ENCODE peak calls at places on chromosomes 12 and 14, in four cellular contexts. One of them, this sample, is unnamed.

GRCh38 chr12:14810953-14811483 is 3.0 kb downstream of the SMCO3 start:
- DNase-seq in HepG2: peak
- DNase-seq in GM12878: no peak
- DNase-seq in H1: no peak
- DNase-seq in this sample: peak

GRCh38 chr14:105251920-105252319 is 3.6 kb downstream of the BTBD6 start:
- DNase-seq in H1: no peak
- DNase-seq in GM12878: no peak
- DNase-seq in HepG2: no peak
- DNase-seq in this sample: no peak

GRCh38 chr12:68007466-68007865 is 18.2 kb downstream of the IFNG-AS1 start:
- DNase-seq in HepG2: no peak
- DNase-seq in H1: no peak
- DNase-seq in GM12878: no peak
- DNase-seq in this sample: no peak

GRCh38 chr12:62760779-62761178 is 174.2 kb downstream of the PPM1H start:
- DNase-seq in H1: no peak
- DNase-seq in GM12878: no peak
- DNase-seq in HepG2: peak
- DNase-seq in this sample: peak

GRCh38 chr12:14993537-14994266 is 20.9 kb downstream of the PDE6H start:
- DNase-seq in GM12878: no peak
- DNase-seq in HepG2: no peak
- DNase-seq in H1: no peak
- DNase-seq in this sample: no peak

GRCh38 chr12:124901003-124901402 is 13.4 kb downstream of the UBC start:
- DNase-seq in GM12878: no peak
- DNase-seq in HepG2: no peak
- DNase-seq in H1: no peak
- DNase-seq in this sample: no peak

GRCh38 chr12:77354766-77355362 is 289.5 kb upstream of the E2F7 start:
- DNase-seq in GM12878: no peak
- DNase-seq in H1: no peak
- DNase-seq in HepG2: no peak
- DNase-seq in this sample: no peak

GRCh38 chr12:108099085-108099484 is 30.0 kb upstream of the WSCD2 start:
- DNase-seq in GM12878: no peak
- DNase-seq in H1: no peak
- DNase-seq in HepG2: no peak
- DNase-seq in this sample: no peak

GRCh38 chr14:74085828-74086227 is 1.1 kb downstream of the LIN52 start:
- DNase-seq in H1: no peak
- DNase-seq in GM12878: peak
- DNase-seq in HepG2: no peak
- DNase-seq in this sample: no peak

GRCh38 chr12:30599631-30600030 is 96.0 kb downstream of the IPO8 start:
- DNase-seq in HepG2: peak
- DNase-seq in GM12878: no peak
- DNase-seq in H1: no peak
- DNase-seq in this sample: no peak

GRCh38 chr12:124764451-124764850 is 99.2 kb downstream of the SCARB1 start:
- DNase-seq in HepG2: no peak
- DNase-seq in H1: no peak
- DNase-seq in GM12878: no peak
- DNase-seq in this sample: peak

GRCh38 chr12:54385251-54385914 is 850 bp upstream of the ZNF385A start:
- DNase-seq in H1: no peak
- DNase-seq in HepG2: no peak
- DNase-seq in GM12878: no peak
- DNase-seq in this sample: no peak
- TF ChIP-seq CREB1 in H1: no peak
- TF ChIP-seq CREB1 in HepG2: no peak
- TF ChIP-seq CREB1 in GM12878: no peak
- TF ChIP-seq CREB1 in this sample: no peak

GRCh38 chr14:36420288-36420687 is 99.7 kb downstream of the NKX2-1 start:
- DNase-seq in HepG2: no peak
- DNase-seq in H1: no peak
- DNase-seq in GM12878: no peak
- DNase-seq in this sample: no peak
- TF ChIP-seq TAF1 in HepG2: no peak
- TF ChIP-seq TAF1 in H1: no peak
- TF ChIP-seq TAF1 in GM12878: no peak
- TF ChIP-seq TAF1 in this sample: no peak

DNA sequence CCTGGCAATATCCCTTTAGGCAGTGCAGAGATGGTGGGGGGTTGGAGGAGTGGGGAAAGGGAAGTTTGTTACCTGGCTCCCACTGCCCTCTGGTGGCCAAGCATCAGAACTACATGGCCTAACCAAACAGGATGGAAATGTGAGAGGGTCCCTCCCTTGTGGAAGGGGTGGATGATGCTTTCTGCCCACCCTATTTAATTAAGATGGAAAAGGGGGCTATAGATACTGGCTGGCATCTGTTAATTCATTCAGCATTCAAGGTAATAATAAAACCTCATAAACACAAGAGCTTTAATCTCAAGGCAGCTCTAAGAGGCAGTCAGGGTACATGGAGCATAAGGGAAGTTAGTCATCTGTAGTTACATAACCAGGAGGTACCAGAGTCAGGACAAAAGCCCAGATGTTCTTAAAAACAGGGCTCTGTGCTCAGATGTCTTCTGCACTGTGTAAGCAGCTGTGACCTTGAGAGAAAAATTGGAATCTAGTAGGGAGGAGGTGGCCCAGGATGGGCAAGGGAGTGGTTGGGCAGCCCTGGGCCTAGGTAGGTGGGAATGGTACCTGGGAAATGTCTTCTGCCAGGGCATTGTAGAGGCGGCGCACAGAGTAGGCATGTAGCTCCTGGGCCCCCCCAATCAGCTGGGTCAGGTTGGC is 4.6 kb downstream of the AP1G2 start:
- DNase-seq in HepG2: peak
- DNase-seq in GM12878: no peak
- DNase-seq in H1: no peak
- DNase-seq in this sample: peak
- TF ChIP-seq CREB1 in HepG2: no peak
- TF ChIP-seq CREB1 in GM12878: peak
- TF ChIP-seq CREB1 in H1: no peak
- TF ChIP-seq CREB1 in this sample: no peak

GRCh38 chr12:29517265-29517664 is 19.8 kb upstream of the OVCH1 start:
- DNase-seq in H1: no peak
- DNase-seq in HepG2: no peak
- DNase-seq in GM12878: no peak
- DNase-seq in this sample: no peak
- TF ChIP-seq TAF1 in H1: no peak
- TF ChIP-seq TAF1 in HepG2: no peak
- TF ChIP-seq TAF1 in GM12878: no peak
- TF ChIP-seq TAF1 in this sample: no peak

DNA sequence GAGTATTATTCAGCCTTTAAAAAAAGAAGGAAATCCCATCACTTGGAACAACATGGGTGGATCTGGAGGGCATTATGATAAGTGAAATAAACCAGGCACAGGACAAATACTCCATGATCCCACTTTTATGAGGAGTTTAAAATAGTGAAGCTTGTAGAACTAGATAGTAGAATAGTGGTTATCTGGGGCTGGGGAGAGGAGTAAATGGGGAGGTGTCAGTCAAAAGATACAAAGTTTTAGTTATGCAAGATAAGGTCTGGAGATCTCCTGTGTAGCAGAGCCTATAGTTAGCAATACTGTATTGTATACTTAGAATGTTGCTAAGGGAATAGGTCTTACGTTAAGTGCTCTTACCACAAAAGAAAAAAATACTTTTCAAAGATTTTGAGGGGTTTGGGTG is 64.9 kb downstream of the RIC8B start:
- DNase-seq in GM12878: no peak
- DNase-seq in H1: no peak
- DNase-seq in HepG2: no peak
- DNase-seq in this sample: peak
- TF ChIP-seq CREB1 in GM12878: no peak
- TF ChIP-seq CREB1 in H1: no peak
- TF ChIP-seq CREB1 in HepG2: no peak
- TF ChIP-seq CREB1 in this sample: no peak

GRCh38 chr12:3834774-3835173 is 38.4 kb downstream of the PARP11 start:
- DNase-seq in HepG2: peak
- DNase-seq in H1: no peak
- DNase-seq in GM12878: no peak
- DNase-seq in this sample: no peak

GRCh38 chr12:3836641-3837040 is 36.6 kb downstream of the PARP11 start:
- DNase-seq in H1: no peak
- DNase-seq in HepG2: no peak
- DNase-seq in GM12878: no peak
- DNase-seq in this sample: no peak

GRCh38 chr12:3832738-3833137 is 40.5 kb downstream of the PARP11 start:
- DNase-seq in HepG2: peak
- DNase-seq in GM12878: no peak
- DNase-seq in H1: no peak
- DNase-seq in this sample: no peak

GRCh38 chr12:3835914-3836313 is 37.3 kb downstream of the PARP11 start:
- DNase-seq in GM12878: no peak
- DNase-seq in H1: no peak
- DNase-seq in HepG2: no peak
- DNase-seq in this sample: no peak

DNA sequence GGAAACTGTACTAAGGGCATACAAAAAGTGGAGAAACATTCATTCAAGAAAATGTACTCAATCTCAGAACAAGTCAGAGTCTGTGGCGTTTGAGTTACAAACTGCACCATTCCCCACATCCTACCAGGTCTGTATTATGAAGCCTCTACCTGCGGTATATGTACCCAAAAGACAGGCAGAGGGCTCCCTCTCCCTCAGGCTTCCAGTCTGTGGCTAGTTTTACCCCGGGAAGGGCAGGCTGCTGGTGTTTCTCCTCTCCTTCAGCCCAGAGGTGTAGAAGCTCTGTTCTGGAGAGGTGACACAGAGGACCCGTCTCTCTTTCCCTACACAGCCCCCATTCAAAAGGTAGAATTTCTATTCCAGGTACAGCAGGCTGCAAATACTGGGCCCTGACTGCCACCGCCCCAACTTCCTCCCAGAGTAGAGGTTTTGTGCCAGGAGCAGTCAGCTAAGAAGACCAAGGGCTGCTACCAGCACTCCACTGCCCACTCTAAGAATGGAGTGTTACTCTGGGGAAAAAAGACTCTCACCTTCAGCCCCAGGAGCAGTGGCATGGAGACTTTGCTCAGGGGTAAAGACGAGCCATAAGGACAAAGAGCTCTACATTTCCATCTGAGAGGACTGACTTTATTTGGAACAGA is 39.4 kb downstream of the PARP11 start:
- DNase-seq in HepG2: no peak
- DNase-seq in GM12878: no peak
- DNase-seq in H1: no peak
- DNase-seq in this sample: no peak
- TF ChIP-seq TAF1 in HepG2: no peak
- TF ChIP-seq TAF1 in GM12878: no peak
- TF ChIP-seq TAF1 in H1: no peak
- TF ChIP-seq TAF1 in this sample: no peak

GRCh38 chr12:46560874-46561273 is 188.3 kb upstream of the SLC38A2 start:
- DNase-seq in H1: no peak
- DNase-seq in GM12878: no peak
- DNase-seq in HepG2: no peak
- DNase-seq in this sample: no peak
- TF ChIP-seq CREB1 in H1: no peak
- TF ChIP-seq CREB1 in GM12878: no peak
- TF ChIP-seq CREB1 in HepG2: no peak
- TF ChIP-seq CREB1 in this sample: no peak

GRCh38 chr12:20125259-20125919 is 242.9 kb upstream of the PDE3A start:
- DNase-seq in H1: no peak
- DNase-seq in GM12878: no peak
- DNase-seq in HepG2: no peak
- DNase-seq in this sample: no peak

GRCh38 chr12:20132818-20133217 is 235.5 kb upstream of the PDE3A start:
- DNase-seq in HepG2: no peak
- DNase-seq in H1: no peak
- DNase-seq in GM12878: no peak
- DNase-seq in this sample: no peak

GRCh38 chr12:20127401-20127800 is 240.9 kb upstream of the PDE3A start:
- DNase-seq in HepG2: no peak
- DNase-seq in GM12878: no peak
- DNase-seq in H1: no peak
- DNase-seq in this sample: no peak

GRCh38 chr12:20123465-20123864 is 244.9 kb upstream of the PDE3A start:
- DNase-seq in HepG2: peak
- DNase-seq in GM12878: no peak
- DNase-seq in H1: no peak
- DNase-seq in this sample: no peak

DNA sequence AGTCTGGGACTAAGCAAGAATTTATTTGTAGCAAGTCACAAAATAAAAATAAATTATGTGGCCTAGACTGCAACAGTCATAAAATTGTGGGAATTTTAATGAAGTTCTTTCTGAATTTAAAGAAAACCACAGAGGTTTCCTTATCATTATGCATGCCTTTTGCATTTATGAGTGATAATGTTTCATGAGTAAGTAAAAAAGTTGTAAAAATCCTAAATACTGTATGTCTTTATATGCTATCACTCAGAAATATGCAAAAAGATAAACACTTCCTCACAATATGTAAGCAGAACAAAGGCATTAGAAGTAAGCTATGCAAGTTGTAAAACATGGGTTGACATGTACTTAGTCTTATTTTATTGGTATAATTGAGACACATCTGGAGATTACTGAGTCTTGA is 239.4 kb upstream of the PDE3A start:
- DNase-seq in HepG2: no peak
- DNase-seq in H1: no peak
- DNase-seq in GM12878: no peak
- DNase-seq in this sample: no peak
- TF ChIP-seq TAF1 in HepG2: no peak
- TF ChIP-seq TAF1 in H1: no peak
- TF ChIP-seq TAF1 in GM12878: no peak
- TF ChIP-seq TAF1 in this sample: no peak

GRCh38 chr14:69543341-69544249 is 31.1 kb downstream of the CCDC177 start:
- DNase-seq in HepG2: no peak
- DNase-seq in GM12878: no peak
- DNase-seq in H1: no peak
- DNase-seq in this sample: no peak
- TF ChIP-seq CREB1 in HepG2: no peak
- TF ChIP-seq CREB1 in GM12878: peak
- TF ChIP-seq CREB1 in H1: no peak
- TF ChIP-seq CREB1 in this sample: no peak

GRCh38 chr12:123382684-123383083 is 1.2 kb upstream of the KMT5A start:
- DNase-seq in HepG2: no peak
- DNase-seq in GM12878: no peak
- DNase-seq in H1: no peak
- DNase-seq in this sample: no peak

GRCh38 chr12:123388218-123388947 is 4.5 kb downstream of the KMT5A start:
- DNase-seq in H1: no peak
- DNase-seq in GM12878: peak
- DNase-seq in HepG2: peak
- DNase-seq in this sample: peak

GRCh38 chr12:123387508-123388217 is 3.7 kb downstream of the KMT5A start:
- DNase-seq in HepG2: no peak
- DNase-seq in H1: no peak
- DNase-seq in GM12878: no peak
- DNase-seq in this sample: peak

GRCh38 chr12:123384994-123385376 is 1.1 kb downstream of the KMT5A start:
- DNase-seq in H1: no peak
- DNase-seq in HepG2: no peak
- DNase-seq in GM12878: no peak
- DNase-seq in this sample: no peak

GRCh38 chr12:123384318-123384993 is 524 bp downstream of the KMT5A start:
- DNase-seq in GM12878: no peak
- DNase-seq in HepG2: no peak
- DNase-seq in H1: no peak
- DNase-seq in this sample: peak
- TF ChIP-seq TAF1 in GM12878: no peak
- TF ChIP-seq TAF1 in HepG2: no peak
- TF ChIP-seq TAF1 in H1: no peak
- TF ChIP-seq TAF1 in this sample: no peak